ENCODE peak calls at places on chromosomes 5 and 9, in six cellular contexts. One of them, this sample, is unnamed.

GRCh38 chr5:92180406-92180805 is 797.3 kb upstream of the ARRDC3 start:
- DNase-seq in kidney epithelial cell: no peak
- DNase-seq in AG04450: no peak
- DNase-seq in GM12878: no peak
- DNase-seq in transverse colon: no peak
- DNase-seq in sigmoid colon: no peak
- DNase-seq in this sample: no peak

GRCh38 chr5:1133108-1133507 is 21.2 kb upstream of the SLC12A7 start:
- DNase-seq in kidney epithelial cell: no peak
- DNase-seq in AG04450: no peak
- DNase-seq in GM12878: no peak
- DNase-seq in transverse colon: no peak
- DNase-seq in sigmoid colon: no peak
- DNase-seq in this sample: peak; percentile 39

GRCh38 chr9:129493714-129494047 is 127.2 kb downstream of the C9orf50 start:
- DNase-seq in kidney epithelial cell: no peak
- DNase-seq in AG04450: no peak
- DNase-seq in GM12878: no peak
- DNase-seq in transverse colon: no peak
- DNase-seq in sigmoid colon: no peak
- DNase-seq in this sample: no peak

GRCh38 chr5:66829826-66830225 is 233.6 kb downstream of the MAST4 start:
- DNase-seq in kidney epithelial cell: peak; percentile 48
- DNase-seq in AG04450: no peak
- DNase-seq in GM12878: no peak
- DNase-seq in transverse colon: no peak
- DNase-seq in sigmoid colon: no peak
- DNase-seq in this sample: no peak

GRCh38 chr5:139131881-139132480 is 66.2 kb downstream of the SIL1 start:
- DNase-seq in kidney epithelial cell: no peak
- DNase-seq in AG04450: no peak
- DNase-seq in GM12878: no peak
- DNase-seq in transverse colon: no peak
- DNase-seq in sigmoid colon: no peak
- DNase-seq in this sample: no peak

GRCh38 chr9:110897899-110898298 is 140.4 kb downstream of the LPAR1 start:
- DNase-seq in kidney epithelial cell: no peak
- DNase-seq in AG04450: no peak
- DNase-seq in GM12878: no peak
- DNase-seq in transverse colon: no peak
- DNase-seq in sigmoid colon: no peak
- DNase-seq in this sample: no peak

GRCh38 chr5:122253794-122254193 is 58.2 kb upstream of the SNCAIP start:
- DNase-seq in kidney epithelial cell: no peak
- DNase-seq in AG04450: no peak
- DNase-seq in GM12878: no peak
- DNase-seq in transverse colon: no peak
- DNase-seq in sigmoid colon: no peak
- DNase-seq in this sample: no peak

GRCh38 chr9:18947772-18948391 is 85.1 kb downstream of the SAXO1 start:
- DNase-seq in kidney epithelial cell: no peak
- DNase-seq in AG04450: no peak
- DNase-seq in GM12878: no peak
- DNase-seq in transverse colon: no peak
- DNase-seq in sigmoid colon: no peak
- DNase-seq in this sample: no peak

GRCh38 chr5:78008356-78008967 is 232.3 kb upstream of the TBCA start:
- DNase-seq in kidney epithelial cell: peak; percentile 12
- DNase-seq in AG04450: no peak
- DNase-seq in GM12878: no peak
- DNase-seq in transverse colon: no peak
- DNase-seq in sigmoid colon: no peak
- DNase-seq in this sample: peak; percentile 33

DNA sequence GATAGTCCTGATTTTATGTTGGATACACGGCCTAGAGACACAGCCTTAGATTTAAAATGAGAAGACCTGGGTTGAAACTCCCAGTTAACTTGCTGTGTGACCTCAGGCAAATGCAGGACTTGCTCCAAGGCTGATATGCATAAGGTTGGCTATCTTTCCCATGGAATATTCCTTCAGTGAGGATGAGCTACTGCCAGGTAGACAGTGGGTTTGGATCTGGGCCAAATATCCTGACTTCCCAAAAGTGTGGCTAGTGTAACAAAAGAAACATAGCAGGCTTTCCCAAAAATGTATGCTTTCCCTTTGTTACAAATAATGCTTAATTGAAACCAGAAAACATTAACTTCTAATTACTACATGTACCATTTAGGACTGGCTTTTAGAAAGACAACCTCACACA is 697 bp upstream of the XPA start:
- DNase-seq in kidney epithelial cell: no peak
- DNase-seq in AG04450: no peak
- DNase-seq in GM12878: no peak
- DNase-seq in transverse colon: no peak
- DNase-seq in sigmoid colon: no peak
- DNase-seq in this sample: no peak
- H3K4me3 ChIP-seq in kidney epithelial cell: no peak overlapping the region
- H3K4me3 ChIP-seq in AG04450: no peak overlapping the region
- H3K4me3 ChIP-seq in GM12878: peak overlapping the region; percentile 92
- H3K4me3 ChIP-seq in transverse colon: no peak overlapping the region
- H3K4me3 ChIP-seq in sigmoid colon: no peak overlapping the region
- H3K4me3 ChIP-seq in this sample: no peak overlapping the region

GRCh38 chr9:34591911-34592866 is 2.7 kb upstream of the CNTFR start:
- DNase-seq in kidney epithelial cell: no peak
- DNase-seq in AG04450: no peak
- DNase-seq in GM12878: no peak
- DNase-seq in transverse colon: no peak
- DNase-seq in sigmoid colon: no peak
- DNase-seq in this sample: no peak
- TF ChIP-seq CTCF in kidney epithelial cell: no peak
- TF ChIP-seq CTCF in AG04450: no peak
- TF ChIP-seq CTCF in GM12878: no peak
- TF ChIP-seq CTCF in transverse colon: peak; percentile 6
- TF ChIP-seq CTCF in sigmoid colon: no peak
- TF ChIP-seq CTCF in this sample: no peak

GRCh38 chr9:91948423-91949292 is 1.4 kb downstream of the ROR2 start:
- DNase-seq in kidney epithelial cell: no peak
- DNase-seq in AG04450: no peak
- DNase-seq in GM12878: no peak
- DNase-seq in transverse colon: peak; percentile 66
- DNase-seq in sigmoid colon: peak; percentile 92
- DNase-seq in this sample: no peak
- H3K4me3 ChIP-seq in kidney epithelial cell: peak overlapping the region; percentile 42
- H3K4me3 ChIP-seq in AG04450: peak overlapping the region; percentile 71
- H3K4me3 ChIP-seq in GM12878: no peak overlapping the region
- H3K4me3 ChIP-seq in transverse colon: peak overlapping the region; percentile 91
- H3K4me3 ChIP-seq in sigmoid colon: peak overlapping the region; percentile 80
- H3K4me3 ChIP-seq in this sample: no peak overlapping the region

GRCh38 chr9:35448511-35448910 is 41.4 kb upstream of the RUSC2 start:
- DNase-seq in kidney epithelial cell: no peak
- DNase-seq in AG04450: no peak
- DNase-seq in GM12878: no peak
- DNase-seq in transverse colon: no peak
- DNase-seq in sigmoid colon: no peak
- DNase-seq in this sample: no peak

DNA sequence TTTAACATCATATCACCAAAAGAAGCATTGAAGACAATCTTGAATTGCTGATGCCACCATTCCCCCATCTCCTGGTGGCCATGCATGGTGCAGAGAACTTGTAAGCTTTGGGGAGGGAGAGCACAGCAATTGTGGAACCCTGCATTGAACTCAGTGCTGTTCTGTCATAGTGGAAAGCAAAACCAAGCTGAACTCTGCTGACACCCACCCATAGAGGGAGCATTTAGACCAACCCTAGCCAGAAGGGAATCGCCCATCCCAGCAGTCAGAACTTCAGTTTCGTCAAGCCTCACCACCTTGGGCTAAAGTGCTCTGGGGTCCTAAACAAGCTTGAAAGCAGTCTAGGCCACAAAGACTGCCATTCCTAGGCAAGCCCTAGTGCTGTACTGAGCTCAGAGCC is 37.4 kb upstream of the RUSC2 start:
- DNase-seq in kidney epithelial cell: no peak
- DNase-seq in AG04450: no peak
- DNase-seq in GM12878: no peak
- DNase-seq in transverse colon: no peak
- DNase-seq in sigmoid colon: no peak
- DNase-seq in this sample: no peak
- TF ChIP-seq CTCF in kidney epithelial cell: peak; percentile 2
- TF ChIP-seq CTCF in AG04450: peak; percentile 34
- TF ChIP-seq CTCF in GM12878: no peak
- TF ChIP-seq CTCF in transverse colon: no peak
- TF ChIP-seq CTCF in sigmoid colon: no peak
- TF ChIP-seq CTCF in this sample: peak; percentile 10

GRCh38 chr5:55231029-55231475 is 2.4 kb downstream of the CCNO start:
- DNase-seq in kidney epithelial cell: no peak
- DNase-seq in AG04450: no peak
- DNase-seq in GM12878: no peak
- DNase-seq in transverse colon: no peak
- DNase-seq in sigmoid colon: no peak
- DNase-seq in this sample: no peak
- H3K4me3 ChIP-seq in kidney epithelial cell: peak overlapping the region; percentile 71
- H3K4me3 ChIP-seq in AG04450: peak overlapping the region; percentile 1
- H3K4me3 ChIP-seq in GM12878: no peak overlapping the region
- H3K4me3 ChIP-seq in transverse colon: no peak overlapping the region
- H3K4me3 ChIP-seq in sigmoid colon: no peak overlapping the region
- H3K4me3 ChIP-seq in this sample: peak overlapping the region; percentile 11

GRCh38 chr5:79922626-79923025 is 68.4 kb downstream of the MTX3 start:
- DNase-seq in kidney epithelial cell: no peak
- DNase-seq in AG04450: no peak
- DNase-seq in GM12878: no peak
- DNase-seq in transverse colon: no peak
- DNase-seq in sigmoid colon: no peak
- DNase-seq in this sample: no peak

GRCh38 chr5:79923431-79923830 is 67.6 kb downstream of the MTX3 start:
- DNase-seq in kidney epithelial cell: no peak
- DNase-seq in AG04450: no peak
- DNase-seq in GM12878: no peak
- DNase-seq in transverse colon: no peak
- DNase-seq in sigmoid colon: no peak
- DNase-seq in this sample: no peak

GRCh38 chr5:79929095-79929494 is 62.0 kb downstream of the MTX3 start:
- DNase-seq in kidney epithelial cell: no peak
- DNase-seq in AG04450: no peak
- DNase-seq in GM12878: no peak
- DNase-seq in transverse colon: no peak
- DNase-seq in sigmoid colon: no peak
- DNase-seq in this sample: no peak

DNA sequence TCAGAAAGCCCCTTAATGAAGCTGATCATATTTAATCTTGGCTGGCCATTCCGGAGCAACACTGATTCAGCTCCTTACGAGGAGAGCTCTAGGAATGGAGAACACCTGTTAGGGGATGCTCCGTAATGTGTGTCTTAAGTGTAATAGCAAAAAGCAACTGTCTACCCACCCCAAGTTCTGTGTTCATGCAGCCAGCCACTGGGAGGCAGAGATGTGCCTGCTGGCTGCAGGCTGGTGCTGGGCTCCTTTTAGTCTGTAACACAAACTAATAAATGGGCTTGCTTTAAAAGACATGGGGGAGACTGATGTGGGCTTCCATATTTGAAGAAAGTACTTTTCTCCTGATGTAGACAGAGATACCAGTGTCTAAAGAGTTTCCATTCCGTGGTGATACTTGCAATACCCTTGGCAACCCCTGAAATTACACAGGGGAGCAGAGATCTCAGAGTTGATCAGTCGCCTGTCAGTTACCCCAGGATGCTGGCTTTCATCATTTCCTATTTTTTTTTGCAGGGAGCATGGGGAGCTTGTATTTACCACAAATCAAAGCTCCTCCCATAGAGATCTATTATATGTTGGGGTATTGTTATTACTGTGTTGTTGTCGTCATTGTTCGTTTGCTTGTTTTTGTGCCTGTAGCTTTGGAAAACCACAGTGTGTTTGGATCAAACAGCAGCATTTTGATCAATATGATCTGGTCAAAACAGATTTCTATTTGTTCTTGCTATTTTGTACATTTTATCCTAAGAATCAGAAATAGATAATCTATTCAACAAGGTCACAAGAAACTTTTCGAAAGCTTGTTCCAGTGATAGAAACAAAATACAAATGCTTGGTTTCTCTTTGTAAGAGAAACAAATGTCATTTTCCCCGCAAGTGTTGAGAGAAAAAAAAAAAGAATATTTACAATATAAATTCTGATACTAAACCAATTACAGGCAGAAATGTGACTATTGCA is 65.8 kb downstream of the MTX3 start:
- DNase-seq in kidney epithelial cell: no peak
- DNase-seq in AG04450: no peak
- DNase-seq in GM12878: no peak
- DNase-seq in transverse colon: no peak
- DNase-seq in sigmoid colon: no peak
- DNase-seq in this sample: no peak
- TF ChIP-seq CTCF in kidney epithelial cell: peak; percentile 22
- TF ChIP-seq CTCF in AG04450: peak; percentile 62
- TF ChIP-seq CTCF in GM12878: peak; percentile 29
- TF ChIP-seq CTCF in transverse colon: no peak
- TF ChIP-seq CTCF in sigmoid colon: no peak
- TF ChIP-seq CTCF in this sample: peak; percentile 35

GRCh38 chr5:53479656-53480473 is 564 bp upstream of the FST start:
- DNase-seq in kidney epithelial cell: no peak
- DNase-seq in AG04450: no peak
- DNase-seq in GM12878: no peak
- DNase-seq in transverse colon: peak; percentile 39
- DNase-seq in sigmoid colon: peak; percentile 80
- DNase-seq in this sample: peak; percentile 26

GRCh38 chr5:53482717-53483638 is 2.5 kb downstream of the FST start:
- DNase-seq in kidney epithelial cell: no peak
- DNase-seq in AG04450: no peak
- DNase-seq in GM12878: no peak
- DNase-seq in transverse colon: peak; percentile 24
- DNase-seq in sigmoid colon: peak; percentile 75
- DNase-seq in this sample: peak; percentile 28

GRCh38 chr5:53481887-53482716 is 1.7 kb downstream of the FST start:
- DNase-seq in kidney epithelial cell: no peak
- DNase-seq in AG04450: no peak
- DNase-seq in GM12878: no peak
- DNase-seq in transverse colon: peak; percentile 69
- DNase-seq in sigmoid colon: peak; percentile 89
- DNase-seq in this sample: peak; percentile 70

GRCh38 chr5:53480474-53481353 is at the start of gene FST:
- DNase-seq in kidney epithelial cell: no peak
- DNase-seq in AG04450: no peak
- DNase-seq in GM12878: no peak
- DNase-seq in transverse colon: no peak
- DNase-seq in sigmoid colon: no peak
- DNase-seq in this sample: no peak

DNA sequence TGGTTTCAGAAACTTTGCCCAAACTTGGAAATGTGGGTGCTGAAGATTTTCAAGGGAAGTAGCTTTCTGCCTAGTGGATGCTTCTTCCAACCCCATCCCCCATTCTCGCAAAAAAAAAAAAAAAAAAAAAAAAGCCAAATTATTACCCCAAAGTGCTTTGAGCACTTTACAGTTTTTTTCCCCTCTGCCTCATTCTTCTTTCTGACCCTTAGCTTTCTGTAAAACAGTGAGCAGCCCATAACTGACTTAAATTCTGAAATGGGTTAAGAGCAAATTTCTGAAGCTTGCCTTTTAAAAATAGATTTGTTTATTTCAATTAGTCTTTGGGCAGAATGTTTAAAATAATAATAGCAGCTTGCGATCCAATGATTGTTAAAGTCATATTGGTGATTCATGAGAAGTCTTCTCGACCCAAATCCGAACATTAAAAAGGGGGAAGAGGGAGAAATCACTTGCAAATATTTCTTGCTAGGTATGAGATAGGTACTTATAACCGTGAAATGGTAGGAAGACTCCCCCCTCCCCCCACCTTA is 991 bp downstream of the FST start:
- DNase-seq in kidney epithelial cell: no peak
- DNase-seq in AG04450: no peak
- DNase-seq in GM12878: no peak
- DNase-seq in transverse colon: no peak
- DNase-seq in sigmoid colon: no peak
- DNase-seq in this sample: no peak
- H3K4me3 ChIP-seq in kidney epithelial cell: peak overlapping the region; percentile 39
- H3K4me3 ChIP-seq in AG04450: peak overlapping the region; percentile 97
- H3K4me3 ChIP-seq in GM12878: peak overlapping the region; percentile 71
- H3K4me3 ChIP-seq in transverse colon: peak overlapping the region; percentile 6
- H3K4me3 ChIP-seq in sigmoid colon: peak overlapping the region; percentile 61
- H3K4me3 ChIP-seq in this sample: peak overlapping the region; percentile 60

This sample was measured in GM06990.